ENCODE peak calls at places on chromosomes 1 and 21, in six cellular contexts. S is SK-MEL-5; A is stimulated activated CD8-positive, alpha-beta memory T cell treated with anti-CD3 and anti-CD28 coated beads, Interleukin-4, amount 100 ng/mL, for 24 hours; V is NCI-H2107; K is T-cell; F is activated CD4-positive, CD25-positive, alpha-beta regulatory T cell. H is an unnamed sample.
A peak's percentile ranks its signal among the peaks of the same experiment; 100 is the strongest.

GRCh38 chr21:34734696-34735095 is 65.9 kb downstream of the CLIC6 start:
- DNase-seq in A (no peak), S (no peak), K (no peak), F (no peak), V (no peak), H (no peak)

GRCh38 chr1:27057801-27058647 is 45.4 kb upstream of the TENT5B start:
- DNase-seq in A (no peak), F (no peak), K (no peak), S (peak; percentile 23), V (no peak), H (no peak)

GRCh38 chr1:211677659-211678058 is 2.2 kb upstream of the NEK2 start:
- DNase-seq in F (no peak), V (no peak), K (no peak), A (no peak), S (no peak), H (no peak)

GRCh38 chr1:32767156-32767555 is 50.0 kb downstream of the YARS1 start:
- DNase-seq in A (no peak), F (no peak), K (no peak), V (no peak), S (no peak), H (no peak)

GRCh38 chr1:31239653-31240241 is at the start of gene NKAIN1:
- DNase-seq in K (no peak), V (no peak), F (no peak), A (no peak), S (no peak), H (no peak)

GRCh38 chr1:165960136-165960535 is 132.7 kb downstream of the UCK2 start:
- DNase-seq in A (no peak), V (no peak), K (no peak), S (no peak), F (no peak), H (no peak)

GRCh38 chr1:205504311-205505075 is at the start of gene CDK18:
- DNase-seq in A (no peak), F (no peak), K (peak; percentile 37), V (peak; percentile 87), S (peak; percentile 85), H (no peak)

GRCh38 chr1:68163220-68163619 is 69.1 kb downstream of the WLS start:
- DNase-seq in F (no peak), A (no peak), S (no peak), K (no peak), V (no peak), H (no peak)

GRCh38 chr1:196405839-196406238 is 202.4 kb downstream of the KCNT2 start:
- DNase-seq in K (no peak), V (no peak), S (no peak), A (no peak), F (no peak), H (no peak)

GRCh38 chr21:18468775-18469174 is 65.2 kb upstream of the TMPRSS15 start:
- DNase-seq in F (no peak), S (no peak), A (no peak), V (no peak), K (no peak), H (no peak)

GRCh38 chr1:32240140-32240951 is 6.7 kb upstream of the FAM167B start:
- DNase-seq in V (peak; percentile 76), A (no peak), K (peak; percentile 59), S (peak; percentile 77), F (peak; percentile 41), H (no peak)

GRCh38 chr1:154352245-154352580 is 26.9 kb downstream of the ATP8B2 start:
- DNase-seq in S (no peak), V (no peak), K (no peak), A (no peak), F (no peak), H (no peak)

GRCh38 chr21:32411366-32412161 is 942 bp upstream of the EVA1C start:
- DNase-seq in K (peak; percentile 45), F (peak; percentile 25), A (peak; percentile 51), V (no peak), S (no peak), H (no peak)

GRCh38 chr1:229117664-229118300 is 153.1 kb upstream of the RAB4A start:
- DNase-seq in V (no peak), K (no peak), F (no peak), A (no peak), S (no peak), H (no peak)

GRCh38 chr1:44103270-44104131 is 15.1 kb upstream of the KLF17 start:
- DNase-seq in A (no peak), K (no peak), V (no peak), S (peak; percentile 41), F (no peak), H (no peak)

GRCh38 chr1:221521686-221522085 is 220.2 kb downstream of the DUSP10 start:
- DNase-seq in K (no peak), F (no peak), S (no peak), V (no peak), A (no peak), H (no peak)

GRCh38 chr1:43603004-43603403 is 46.9 kb upstream of the KDM4A start:
- DNase-seq in A (no peak), F (no peak), V (no peak), S (no peak), K (no peak), H (no peak)

GRCh38 chr21:16454371-16454770 is 724.6 kb downstream of the USP25 start:
- DNase-seq in F (no peak), A (no peak), S (peak; percentile 53), V (no peak), K (no peak), H (no peak)

GRCh38 chr1:3431266-3431665 is 23.2 kb upstream of the ARHGEF16 start:
- DNase-seq in F (no peak), V (no peak), A (no peak), K (no peak), S (no peak), H (no peak)

H was measured in GM12891.